ENCODE peak calls at places on chromosome 18, in six cellular contexts. N is DMS153; F is tibial nerve; V is renal cortical epithelial cell; Y is activated naive CD8-positive, alpha-beta T cell treated with anti-CD3 and anti-CD28 coated beads for 36 hours; R is GM23338. M is an unnamed sample.

GRCh38 chr18:37481058-37481457 is 84.5 kb downstream of the CELF4 start:
- DNase-seq in N (no peak), F (no peak), V (peak), Y (no peak), R (peak), M (no peak)

GRCh38 chr18:71529708-71530303 is 1014.3 kb downstream of the CBLN2 start:
- DNase-seq in N (no peak), F (no peak), V (no peak), Y (no peak), R (no peak), M (no peak)

GRCh38 chr18:2002178-2002577 is 569.1 kb downstream of the METTL4 start:
- DNase-seq in N (no peak), F (no peak), V (peak), Y (no peak), R (peak), M (no peak)

GRCh38 chr18:46211816-46212215 is 107.6 kb downstream of the HAUS1 start:
- DNase-seq in N (no peak), F (no peak), V (no peak), Y (no peak), R (no peak), M (peak)

GRCh38 chr18:8780227-8780626 is 74.9 kb downstream of the MTCL1 start:
- DNase-seq in N (no peak), F (no peak), V (no peak), Y (no peak), R (no peak), M (no peak)

GRCh38 chr18:58603365-58604067 is 25.4 kb downstream of the ALPK2 start:
- DNase-seq in N (no peak), F (no peak), V (no peak), Y (no peak), R (no peak), M (no peak)

GRCh38 chr18:79442508-79443221 is 46.9 kb downstream of the NFATC1 start:
- DNase-seq in N (no peak), F (no peak), V (no peak), Y (no peak), R (no peak), M (no peak)

GRCh38 chr18:76643996-76644395 is 149.0 kb upstream of the ZNF516 start:
- DNase-seq in N (no peak), F (no peak), V (no peak), Y (peak), R (no peak), M (no peak)

GRCh38 chr18:79971986-79972385 is 7.5 kb downstream of the HSBP1L1 start:
- DNase-seq in N (no peak), F (no peak), V (no peak), Y (no peak), R (no peak), M (no peak)

GRCh38 chr18:80109676-80110078 is 615 bp downstream of the ADNP2 start:
- DNase-seq in N (no peak), F (no peak), V (no peak), Y (no peak), R (peak), M (peak)

GRCh38 chr18:48318481-48318880 is 90.7 kb downstream of the ZBTB7C start:
- DNase-seq in N (no peak), F (no peak), V (no peak), Y (no peak), R (no peak), M (no peak)

GRCh38 chr18:22705328-22705727 is 227.8 kb upstream of the RBBP8 start:
- DNase-seq in N (no peak), F (no peak), V (peak), Y (no peak), R (no peak), M (no peak)

GRCh38 chr18:63322908-63323634 is 3.5 kb upstream of the BCL2 start:
- DNase-seq in N (peak), F (no peak), V (peak), Y (peak), R (peak), M (peak)

GRCh38 chr18:65846107-65846506 is 95.3 kb downstream of the CDH7 start:
- DNase-seq in N (no peak), F (no peak), V (no peak), Y (no peak), R (no peak), M (no peak)

GRCh38 chr18:56021136-56021813 is 433.3 kb upstream of the TCF4 start:
- DNase-seq in N (no peak), F (no peak), V (no peak), Y (no peak), R (no peak), M (no peak)

GRCh38 chr18:9022397-9023170 is 79.9 kb upstream of the NDUFV2 start:
- DNase-seq in N (no peak), F (no peak), V (no peak), Y (no peak), R (no peak), M (no peak)

GRCh38 chr18:48163184-48164095 is 233.0 kb upstream of the SMAD2 start:
- DNase-seq in N (no peak), F (no peak), V (no peak), Y (no peak), R (no peak), M (no peak)

GRCh38 chr18:65968605-65969004 is 217.8 kb downstream of the CDH7 start:
- DNase-seq in N (no peak), F (no peak), V (no peak), Y (no peak), R (peak), M (no peak)

GRCh38 chr18:51191139-51191717 is 6.3 kb downstream of the MEX3C start:
- DNase-seq in N (no peak), F (no peak), V (no peak), Y (peak), R (no peak), M (peak)

GRCh38 chr18:74635202-74635969 is 37.7 kb downstream of the ZNF407 start:
- DNase-seq in N (peak), F (no peak), V (no peak), Y (no peak), R (no peak), M (no peak)

GRCh38 chr18:48161201-48161910 is 230.9 kb upstream of the SMAD2 start:
- DNase-seq in N (peak), F (peak), V (peak), Y (peak), R (peak), M (no peak)

M was measured in CD8-positive, alpha-beta memory T cell.